ENCODE peak calls at places on chromosomes 11 and 22, in four cellular contexts. W is IMR-90, M is mesendoderm, Y is H1. K is an unnamed sample.
A peak's percentile ranks its signal among the peaks of the same experiment; 100 is the strongest.

GRCh38 chr11:93838967-93839366 is 11.5 kb downstream of the VSTM5 start:
- DNase-seq in W (no peak), M (no peak), Y (no peak), K (peak; percentile 42)

GRCh38 chr11:9214765-9215164 is 50.4 kb downstream of the DENND5A start:
- DNase-seq in W (peak; percentile 66), M (peak; percentile 73), Y (no peak), K (no peak)

GRCh38 chr22:41612626-41613025 is 8.2 kb downstream of the DESI1 start:
- DNase-seq in W (no peak), M (no peak), Y (no peak), K (no peak)

GRCh38 chr11:38593649-38594048 is 1995.6 kb upstream of the RAG2 start:
- DNase-seq in W (peak; percentile 48), M (no peak), Y (no peak), K (no peak)

GRCh38 chr11:69518081-69518950 is 36.9 kb downstream of the LINC01488 start:
- DNase-seq in W (peak; percentile 94), M (no peak), Y (no peak), K (no peak)

GRCh38 chr11:11426226-11426915 is 73.3 kb upstream of the CSNK2A3 start:
- DNase-seq in W (no peak), M (no peak), Y (no peak), K (no peak)

GRCh38 chr22:25881353-25881752 is 139.4 kb downstream of the MYO18B start:
- DNase-seq in W (no peak), M (no peak), Y (no peak), K (no peak)

GRCh38 chr22:29270475-29271271 is 2.6 kb downstream of the EWSR1 start:
- DNase-seq in W (peak; percentile 58), M (no peak), Y (no peak), K (no peak)

GRCh38 chr11:81165164-81165563 is 1568.5 kb downstream of the FAM181B start:
- DNase-seq in W (no peak), M (peak; percentile 55), Y (no peak), K (no peak)

GRCh38 chr11:12111482-12112149 is 1.2 kb downstream of the MICAL2 start:
- DNase-seq in W (peak; percentile 46), M (no peak), Y (no peak), K (no peak)

GRCh38 chr11:75233688-75234295 is 6.8 kb upstream of the TPBGL start:
- DNase-seq in W (peak; percentile 54), M (peak; percentile 89), Y (peak; percentile 72), K (peak; percentile 73)

GRCh38 chr11:117985953-117986887 is at the start of gene IL10RA:
- DNase-seq in W (peak; percentile 20), M (peak; percentile 84), Y (peak; percentile 93), K (peak; percentile 92)

GRCh38 chr11:19777342-19778102 is 64.9 kb downstream of the NAV2 start:
- DNase-seq in W (peak; percentile 84), M (peak; percentile 76), Y (no peak), K (peak; percentile 41)

GRCh38 chr11:44992774-44993173 is 42.1 kb upstream of the TP53I11 start:
- DNase-seq in W (no peak), M (no peak), Y (no peak), K (no peak)

GRCh38 chr11:61906522-61906909 is 10.8 kb downstream of the RAB3IL1 start:
- DNase-seq in W (no peak), M (no peak), Y (no peak), K (no peak)

GRCh38 chr11:61580292-61580888 is 486 bp downstream of the SYT7 start:
- DNase-seq in W (no peak), M (no peak), Y (peak; percentile 71), K (no peak)

GRCh38 chr11:17786824-17787525 is 52.4 kb downstream of the KCNC1 start:
- DNase-seq in W (peak; percentile 96), M (peak; percentile 27), Y (no peak), K (no peak)

GRCh38 chr11:75576017-75576416 is 14.0 kb downstream of the SERPINH1 start:
- DNase-seq in W (no peak), M (no peak), Y (no peak), K (no peak)

GRCh38 chr11:75502138-75502537 is 23.6 kb downstream of the GDPD5 start:
- DNase-seq in W (no peak), M (no peak), Y (no peak), K (no peak)

GRCh38 chr11:41382927-41383326 is 76.5 kb downstream of the LRRC4C start:
- DNase-seq in W (no peak), M (peak; percentile 52), Y (no peak), K (no peak)

GRCh38 chr11:60841797-60842687 is at the start of gene CCDC86:
- DNase-seq in W (peak; percentile 94), M (peak; percentile 98), Y (peak; percentile 100), K (peak; percentile 96)

GRCh38 chr11:6647836-6648235 is 7.8 kb downstream of the DCHS1 start:
- DNase-seq in W (no peak), M (no peak), Y (no peak), K (no peak)

GRCh38 chr11:6648505-6648904 is 7.1 kb downstream of the DCHS1 start:
- DNase-seq in W (no peak), M (no peak), Y (no peak), K (no peak)

GRCh38 chr11:6647282-6647679 is 8.3 kb downstream of the DCHS1 start:
- DNase-seq in W (peak; percentile 56), M (peak; percentile 38), Y (no peak), K (no peak)

GRCh38 chr11:6650980-6651379 is 4.6 kb downstream of the DCHS1 start:
- DNase-seq in W (peak; percentile 55), M (no peak), Y (no peak), K (no peak)

DNA sequence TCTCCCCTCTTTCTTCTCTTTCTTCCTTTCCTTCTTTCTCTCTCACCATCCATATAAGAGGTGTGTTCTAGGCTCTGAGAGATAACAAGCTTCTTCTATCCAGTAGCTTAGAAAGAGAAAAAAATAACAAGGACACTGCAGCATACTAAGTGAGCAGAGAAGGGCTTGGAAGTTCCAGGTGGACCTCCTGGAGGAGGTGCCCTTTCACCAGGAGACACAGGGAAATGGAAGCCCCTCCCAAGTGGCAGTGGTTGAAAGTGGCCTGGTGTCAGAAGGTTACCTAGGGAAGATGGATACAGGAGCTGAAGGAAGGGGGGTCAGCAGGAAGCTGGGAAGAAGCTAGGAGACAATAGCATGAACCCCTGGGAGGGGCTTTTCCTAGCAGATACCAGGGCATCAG is 5.5 kb downstream of the DCHS1 start:
- DNase-seq in W (no peak), M (no peak), Y (no peak), K (no peak)
- H3K56ac ChIP-seq in W (no peak overlapping the region), M (no peak overlapping the region), Y (no peak overlapping the region), K (no peak overlapping the region)

GRCh38 chr11:120343429-120343828 is 7.2 kb downstream of the ARHGEF12 start:
- DNase-seq in W (no peak), M (no peak), Y (no peak), K (no peak)
- H3K56ac ChIP-seq in W (no peak overlapping the region), M (no peak overlapping the region), Y (no peak overlapping the region), K (no peak overlapping the region)

GRCh38 chr11:95829580-95830259 is 39.4 kb downstream of the CEP57 start:
- DNase-seq in W (peak; percentile 87), M (no peak), Y (no peak), K (no peak)
- H3K56ac ChIP-seq in W (no peak overlapping the region), M (no peak overlapping the region), Y (no peak overlapping the region), K (no peak overlapping the region)

GRCh38 chr11:77467233-77467632 is 6.7 kb downstream of the PAK1 start:
- DNase-seq in W (peak; percentile 12), M (no peak), Y (no peak), K (no peak)

GRCh38 chr11:77468527-77468926 is 5.4 kb downstream of the PAK1 start:
- DNase-seq in W (no peak), M (no peak), Y (no peak), K (no peak)

GRCh38 chr11:77470504-77470903 is 3.4 kb downstream of the PAK1 start:
- DNase-seq in W (no peak), M (peak; percentile 32), Y (no peak), K (no peak)

GRCh38 chr11:77470971-77471370 is 2.9 kb downstream of the PAK1 start:
- DNase-seq in W (no peak), M (peak; percentile 69), Y (no peak), K (peak; percentile 46)

DNA sequence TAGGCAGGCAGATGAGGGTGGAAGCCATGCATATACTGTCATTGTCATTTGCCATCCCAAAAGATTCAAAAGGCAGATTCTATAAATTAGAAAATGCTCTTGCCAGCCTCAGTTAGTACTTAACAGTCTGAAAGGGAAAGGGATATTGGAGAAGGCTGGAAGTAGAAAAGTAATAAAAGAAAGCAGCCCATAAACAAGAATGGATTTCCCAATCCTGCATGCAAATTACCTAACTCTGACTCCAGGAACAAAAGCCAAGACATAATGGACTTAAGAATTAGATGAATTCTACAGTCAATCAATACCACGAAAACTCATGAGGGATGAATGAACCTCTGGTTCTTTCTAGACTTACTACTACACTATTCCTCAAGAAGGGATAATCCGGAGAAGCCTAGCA is 5.9 kb downstream of the PAK1 start:
- DNase-seq in W (no peak), M (no peak), Y (no peak), K (no peak)
- H3K56ac ChIP-seq in W (no peak overlapping the region), M (no peak overlapping the region), Y (no peak overlapping the region), K (no peak overlapping the region)

GRCh38 chr22:49975543-49976389 is 15.2 kb downstream of the PIM3 start:
- DNase-seq in W (no peak), M (peak; percentile 54), Y (peak; percentile 54), K (peak; percentile 60)
- H3K56ac ChIP-seq in W (no peak overlapping the region), M (no peak overlapping the region), Y (peak overlapping the region; percentile 100), K (no peak overlapping the region)

GRCh38 chr11:43382614-43383013 is 23.9 kb downstream of the TTC17 start:
- DNase-seq in W (no peak), M (no peak), Y (no peak), K (no peak)
- H3K56ac ChIP-seq in W (no peak overlapping the region), M (no peak overlapping the region), Y (no peak overlapping the region), K (no peak overlapping the region)

GRCh38 chr11:32831241-32831640 is 1.5 kb downstream of the PRRG4 start:
- DNase-seq in W (no peak), M (no peak), Y (no peak), K (no peak)
- H3K56ac ChIP-seq in W (no peak overlapping the region), M (no peak overlapping the region), Y (no peak overlapping the region), K (no peak overlapping the region)

K was measured in H9.